ENCODE peak calls at places on chromosomes 6 and 20, in eight cellular contexts. X is stomach; E is T-helper 2 cell; T is activated T-helper 1 cell treated with anti-CD3 and anti-CD28 coated beads, Interleukin-12 subunit alpha, Interleukin-12 subunit beta, Interleukin-2, Interleukin-4 antibody, amounts not matched to agents 30 ng/mL and 10 ng/mL and 1 ng/mL, durations not matched to agents 14 hours and 24 hours and 36 hours; I is SW 1271; P is tibial nerve; Z is T-helper 1 cell; Y is fibroblast of pulmonary artery. G is an unnamed sample.

GRCh38 chr6:36118550-36119107 is 11.7 kb upstream of the MAPK13 start:
- DNase-seq in Z (peak; percentile 45), X (peak; percentile 62), I (no peak), E (peak; percentile 57), T (peak; percentile 69), P (no peak), Y (no peak), G (peak; percentile 63)

GRCh38 chr6:108002365-108003221 is 44.6 kb upstream of the SEC63 start:
- DNase-seq in T (no peak), Y (no peak), E (no peak), Z (no peak), X (peak; percentile 31), P (peak; percentile 24), I (no peak), G (no peak)

GRCh38 chr6:15620616-15621015 is 42.2 kb downstream of the DTNBP1 start:
- DNase-seq in X (no peak), T (no peak), Z (no peak), Y (no peak), P (no peak), E (no peak), I (no peak), G (no peak)

GRCh38 chr6:146878564-146879343 is 280.0 kb downstream of the ADGB start:
- DNase-seq in X (no peak), P (no peak), T (no peak), E (no peak), Y (no peak), I (no peak), Z (no peak), G (no peak)

GRCh38 chr6:7062445-7063162 is 45.2 kb upstream of the RREB1 start:
- DNase-seq in P (no peak), X (peak; percentile 49), E (no peak), Z (no peak), T (no peak), Y (no peak), I (no peak), G (no peak)

GRCh38 chr6:42820509-42821340 is 38.9 kb downstream of the BICRAL start:
- DNase-seq in T (no peak), E (no peak), Y (no peak), Z (no peak), P (peak; percentile 20), X (no peak), I (no peak), G (no peak)

GRCh38 chr6:70411948-70412796 is 1.1 kb upstream of the FAM135A start:
- DNase-seq in X (no peak), E (no peak), T (no peak), Z (no peak), P (no peak), I (no peak), Y (no peak), G (no peak)

GRCh38 chr20:23127506-23128279 is 41.6 kb upstream of the CD93 start:
- DNase-seq in Y (no peak), Z (no peak), T (no peak), I (no peak), P (no peak), E (no peak), X (no peak), G (no peak)

GRCh38 chr20:13341737-13342393 is 120.8 kb downstream of the ISM1 start:
- DNase-seq in Z (no peak), Y (no peak), X (no peak), T (no peak), P (no peak), I (no peak), E (no peak), G (no peak)

GRCh38 chr20:39861381-39861780 is 827.7 kb downstream of the MAFB start:
- DNase-seq in I (no peak), P (no peak), X (no peak), Y (no peak), Z (no peak), E (no peak), T (no peak), G (no peak)

GRCh38 chr6:110541701-110542309 is 65.4 kb upstream of the SLC22A16 start:
- DNase-seq in X (no peak), Z (no peak), E (no peak), I (no peak), T (no peak), P (no peak), Y (no peak), G (no peak)

GRCh38 chr20:11769825-11770224 is 147.9 kb upstream of the BTBD3 start:
- DNase-seq in Z (no peak), X (no peak), I (no peak), Y (no peak), P (no peak), T (no peak), E (no peak), G (no peak)

G was measured in effector memory CD4-positive, alpha-beta T cell.